ENCODE peak calls at places on chromosomes 2 and 18, in ten cellular contexts. One of them, this sample, is unnamed.

GRCh38 chr2:2192385-2192957 is 138.6 kb downstream of the MYT1L start:
- DNase-seq in ELR: no peak
- DNase-seq in osteocyte: no peak
- DNase-seq in left colon: no peak
- DNase-seq in CD14-positive monocyte: no peak
- DNase-seq in left cardiac atrium: no peak
- DNase-seq in CD4-positive, alpha-beta T cell: no peak
- DNase-seq in CD8-positive, alpha-beta T cell: no peak
- DNase-seq in Caki2: no peak
- DNase-seq in EL: no peak
- DNase-seq in this sample: no peak

GRCh38 chr2:56314809-56315208 is 131.0 kb downstream of the CCDC85A start:
- DNase-seq in ELR: no peak
- DNase-seq in osteocyte: no peak
- DNase-seq in left colon: no peak
- DNase-seq in CD14-positive monocyte: no peak
- DNase-seq in left cardiac atrium: no peak
- DNase-seq in CD4-positive, alpha-beta T cell: no peak
- DNase-seq in CD8-positive, alpha-beta T cell: no peak
- DNase-seq in Caki2: no peak
- DNase-seq in EL: no peak
- DNase-seq in this sample: no peak

GRCh38 chr2:71716697-71717624 is 263.6 kb downstream of the DYSF start:
- DNase-seq in ELR: peak; percentile 76
- DNase-seq in osteocyte: no peak
- DNase-seq in left colon: peak; percentile 41
- DNase-seq in CD14-positive monocyte: no peak
- DNase-seq in left cardiac atrium: peak; percentile 92
- DNase-seq in CD4-positive, alpha-beta T cell: no peak
- DNase-seq in CD8-positive, alpha-beta T cell: no peak
- DNase-seq in Caki2: no peak
- DNase-seq in EL: peak; percentile 88
- DNase-seq in this sample: peak; percentile 94

GRCh38 chr2:8567469-8568108 is 114.3 kb upstream of the ID2 start:
- DNase-seq in ELR: no peak
- DNase-seq in osteocyte: no peak
- DNase-seq in left colon: no peak
- DNase-seq in CD14-positive monocyte: peak; percentile 14
- DNase-seq in left cardiac atrium: no peak
- DNase-seq in CD4-positive, alpha-beta T cell: no peak
- DNase-seq in CD8-positive, alpha-beta T cell: no peak
- DNase-seq in Caki2: no peak
- DNase-seq in EL: no peak
- DNase-seq in this sample: no peak

GRCh38 chr2:33583194-33583938 is 15.7 kb downstream of the FAM98A start:
- DNase-seq in ELR: peak; percentile 63
- DNase-seq in osteocyte: no peak
- DNase-seq in left colon: peak; percentile 25
- DNase-seq in CD14-positive monocyte: no peak
- DNase-seq in left cardiac atrium: no peak
- DNase-seq in CD4-positive, alpha-beta T cell: peak; percentile 1
- DNase-seq in CD8-positive, alpha-beta T cell: peak; percentile 24
- DNase-seq in Caki2: peak; percentile 17
- DNase-seq in EL: peak; percentile 53
- DNase-seq in this sample: no peak

GRCh38 chr2:176647325-176648155 is 378.3 kb downstream of the MTX2 start:
- DNase-seq in ELR: no peak
- DNase-seq in osteocyte: no peak
- DNase-seq in left colon: no peak
- DNase-seq in CD14-positive monocyte: no peak
- DNase-seq in left cardiac atrium: no peak
- DNase-seq in CD4-positive, alpha-beta T cell: no peak
- DNase-seq in CD8-positive, alpha-beta T cell: no peak
- DNase-seq in Caki2: no peak
- DNase-seq in EL: no peak
- DNase-seq in this sample: no peak

GRCh38 chr2:135785032-135785431 is 43.4 kb downstream of the UBXN4 start:
- DNase-seq in ELR: peak; percentile 37
- DNase-seq in osteocyte: no peak
- DNase-seq in left colon: no peak
- DNase-seq in CD14-positive monocyte: no peak
- DNase-seq in left cardiac atrium: no peak
- DNase-seq in CD4-positive, alpha-beta T cell: no peak
- DNase-seq in CD8-positive, alpha-beta T cell: no peak
- DNase-seq in Caki2: no peak
- DNase-seq in EL: no peak
- DNase-seq in this sample: no peak

GRCh38 chr18:46155652-46156051 is 51.5 kb downstream of the HAUS1 start:
- DNase-seq in ELR: peak; percentile 93
- DNase-seq in osteocyte: no peak
- DNase-seq in left colon: no peak
- DNase-seq in CD14-positive monocyte: no peak
- DNase-seq in left cardiac atrium: no peak
- DNase-seq in CD4-positive, alpha-beta T cell: peak; percentile 8
- DNase-seq in CD8-positive, alpha-beta T cell: peak; percentile 40
- DNase-seq in Caki2: peak; percentile 66
- DNase-seq in EL: peak; percentile 96
- DNase-seq in this sample: no peak

GRCh38 chr2:1594281-1595171 is 149.8 kb downstream of the PXDN start:
- DNase-seq in ELR: no peak
- DNase-seq in osteocyte: no peak
- DNase-seq in left colon: no peak
- DNase-seq in CD14-positive monocyte: peak; percentile 42
- DNase-seq in left cardiac atrium: peak; percentile 11
- DNase-seq in CD4-positive, alpha-beta T cell: no peak
- DNase-seq in CD8-positive, alpha-beta T cell: no peak
- DNase-seq in Caki2: no peak
- DNase-seq in EL: no peak
- DNase-seq in this sample: no peak

GRCh38 chr2:219783551-219783950 is 156.1 kb downstream of the SLC4A3 start:
- DNase-seq in ELR: no peak
- DNase-seq in osteocyte: no peak
- DNase-seq in left colon: no peak
- DNase-seq in CD14-positive monocyte: no peak
- DNase-seq in left cardiac atrium: no peak
- DNase-seq in CD4-positive, alpha-beta T cell: no peak
- DNase-seq in CD8-positive, alpha-beta T cell: no peak
- DNase-seq in Caki2: no peak
- DNase-seq in EL: peak; percentile 14
- DNase-seq in this sample: no peak

GRCh38 chr2:166942377-166942776 is 54.1 kb downstream of the XIRP2 start:
- DNase-seq in ELR: no peak
- DNase-seq in osteocyte: no peak
- DNase-seq in left colon: no peak
- DNase-seq in CD14-positive monocyte: no peak
- DNase-seq in left cardiac atrium: no peak
- DNase-seq in CD4-positive, alpha-beta T cell: no peak
- DNase-seq in CD8-positive, alpha-beta T cell: no peak
- DNase-seq in Caki2: no peak
- DNase-seq in EL: no peak
- DNase-seq in this sample: no peak

GRCh38 chr2:17851731-17852585 is 26.5 kb upstream of the KCNS3 start:
- DNase-seq in ELR: peak; percentile 71
- DNase-seq in osteocyte: no peak
- DNase-seq in left colon: peak; percentile 48
- DNase-seq in CD14-positive monocyte: no peak
- DNase-seq in left cardiac atrium: peak; percentile 47
- DNase-seq in CD4-positive, alpha-beta T cell: no peak
- DNase-seq in CD8-positive, alpha-beta T cell: no peak
- DNase-seq in Caki2: peak; percentile 47
- DNase-seq in EL: peak; percentile 65
- DNase-seq in this sample: peak; percentile 46

GRCh38 chr2:8626572-8626971 is 55.3 kb upstream of the ID2 start:
- DNase-seq in ELR: no peak
- DNase-seq in osteocyte: no peak
- DNase-seq in left colon: peak; percentile 24
- DNase-seq in CD14-positive monocyte: no peak
- DNase-seq in left cardiac atrium: no peak
- DNase-seq in CD4-positive, alpha-beta T cell: no peak
- DNase-seq in CD8-positive, alpha-beta T cell: no peak
- DNase-seq in Caki2: no peak
- DNase-seq in EL: no peak
- DNase-seq in this sample: no peak

GRCh38 chr2:44566059-44566458 is 204.3 kb downstream of the CAMKMT start:
- DNase-seq in ELR: no peak
- DNase-seq in osteocyte: no peak
- DNase-seq in left colon: no peak
- DNase-seq in CD14-positive monocyte: no peak
- DNase-seq in left cardiac atrium: no peak
- DNase-seq in CD4-positive, alpha-beta T cell: no peak
- DNase-seq in CD8-positive, alpha-beta T cell: no peak
- DNase-seq in Caki2: no peak
- DNase-seq in EL: no peak
- DNase-seq in this sample: no peak

GRCh38 chr2:15041429-15041837 is 408.9 kb downstream of the LRATD1 start:
- DNase-seq in ELR: no peak
- DNase-seq in osteocyte: no peak
- DNase-seq in left colon: no peak
- DNase-seq in CD14-positive monocyte: no peak
- DNase-seq in left cardiac atrium: no peak
- DNase-seq in CD4-positive, alpha-beta T cell: no peak
- DNase-seq in CD8-positive, alpha-beta T cell: no peak
- DNase-seq in Caki2: no peak
- DNase-seq in EL: no peak
- DNase-seq in this sample: peak; percentile 40

GRCh38 chr2:148549001-148549400 is 95.5 kb upstream of the EPC2 start:
- DNase-seq in ELR: no peak
- DNase-seq in osteocyte: no peak
- DNase-seq in left colon: no peak
- DNase-seq in CD14-positive monocyte: no peak
- DNase-seq in left cardiac atrium: no peak
- DNase-seq in CD4-positive, alpha-beta T cell: no peak
- DNase-seq in CD8-positive, alpha-beta T cell: no peak
- DNase-seq in Caki2: no peak
- DNase-seq in EL: no peak
- DNase-seq in this sample: no peak

GRCh38 chr2:223214721-223215120 is 162.7 kb downstream of the KCNE4 start:
- DNase-seq in ELR: no peak
- DNase-seq in osteocyte: no peak
- DNase-seq in left colon: no peak
- DNase-seq in CD14-positive monocyte: no peak
- DNase-seq in left cardiac atrium: no peak
- DNase-seq in CD4-positive, alpha-beta T cell: no peak
- DNase-seq in CD8-positive, alpha-beta T cell: no peak
- DNase-seq in Caki2: no peak
- DNase-seq in EL: no peak
- DNase-seq in this sample: no peak

GRCh38 chr2:120860579-120860922 is 124.9 kb downstream of the GLI2 start:
- DNase-seq in ELR: no peak
- DNase-seq in osteocyte: no peak
- DNase-seq in left colon: no peak
- DNase-seq in CD14-positive monocyte: no peak
- DNase-seq in left cardiac atrium: no peak
- DNase-seq in CD4-positive, alpha-beta T cell: no peak
- DNase-seq in CD8-positive, alpha-beta T cell: no peak
- DNase-seq in Caki2: no peak
- DNase-seq in EL: no peak
- DNase-seq in this sample: no peak

GRCh38 chr18:55586841-55587240 is 1.2 kb downstream of the TCF4 start:
- DNase-seq in ELR: peak; percentile 59
- DNase-seq in osteocyte: no peak
- DNase-seq in left colon: no peak
- DNase-seq in CD14-positive monocyte: no peak
- DNase-seq in left cardiac atrium: no peak
- DNase-seq in CD4-positive, alpha-beta T cell: no peak
- DNase-seq in CD8-positive, alpha-beta T cell: no peak
- DNase-seq in Caki2: no peak
- DNase-seq in EL: peak; percentile 45
- DNase-seq in this sample: no peak

GRCh38 chr2:203327582-203327917 is 644 bp upstream of the ABI2 start:
- DNase-seq in ELR: no peak
- DNase-seq in osteocyte: no peak
- DNase-seq in left colon: no peak
- DNase-seq in CD14-positive monocyte: no peak
- DNase-seq in left cardiac atrium: no peak
- DNase-seq in CD4-positive, alpha-beta T cell: no peak
- DNase-seq in CD8-positive, alpha-beta T cell: no peak
- DNase-seq in Caki2: no peak
- DNase-seq in EL: no peak
- DNase-seq in this sample: no peak

GRCh38 chr18:45050712-45051639 is 370.3 kb downstream of the SETBP1 start:
- DNase-seq in ELR: peak; percentile 66
- DNase-seq in osteocyte: no peak
- DNase-seq in left colon: no peak
- DNase-seq in CD14-positive monocyte: no peak
- DNase-seq in left cardiac atrium: no peak
- DNase-seq in CD4-positive, alpha-beta T cell: no peak
- DNase-seq in CD8-positive, alpha-beta T cell: no peak
- DNase-seq in Caki2: peak; percentile 58
- DNase-seq in EL: peak; percentile 83
- DNase-seq in this sample: no peak

GRCh38 chr2:74867841-74868658 is 34.1 kb downstream of the HK2 start:
- DNase-seq in ELR: peak; percentile 74
- DNase-seq in osteocyte: peak; percentile 91
- DNase-seq in left colon: no peak
- DNase-seq in CD14-positive monocyte: peak; percentile 27
- DNase-seq in left cardiac atrium: no peak
- DNase-seq in CD4-positive, alpha-beta T cell: no peak
- DNase-seq in CD8-positive, alpha-beta T cell: no peak
- DNase-seq in Caki2: peak; percentile 90
- DNase-seq in EL: peak; percentile 91
- DNase-seq in this sample: no peak

GRCh38 chr2:234191819-234192407 is 141.4 kb downstream of the SPP2 start:
- DNase-seq in ELR: peak; percentile 39
- DNase-seq in osteocyte: no peak
- DNase-seq in left colon: no peak
- DNase-seq in CD14-positive monocyte: no peak
- DNase-seq in left cardiac atrium: no peak
- DNase-seq in CD4-positive, alpha-beta T cell: no peak
- DNase-seq in CD8-positive, alpha-beta T cell: no peak
- DNase-seq in Caki2: peak; percentile 79
- DNase-seq in EL: peak; percentile 17
- DNase-seq in this sample: no peak

GRCh38 chr2:191049728-191050639 is 36.0 kb upstream of the STAT1 start:
- DNase-seq in ELR: peak; percentile 68
- DNase-seq in osteocyte: no peak
- DNase-seq in left colon: no peak
- DNase-seq in CD14-positive monocyte: no peak
- DNase-seq in left cardiac atrium: no peak
- DNase-seq in CD4-positive, alpha-beta T cell: no peak
- DNase-seq in CD8-positive, alpha-beta T cell: no peak
- DNase-seq in Caki2: peak; percentile 97
- DNase-seq in EL: peak; percentile 91
- DNase-seq in this sample: no peak

GRCh38 chr2:241154915-241155314 is 4.6 kb downstream of the PPP1R7 start:
- DNase-seq in ELR: no peak
- DNase-seq in osteocyte: no peak
- DNase-seq in left colon: no peak
- DNase-seq in CD14-positive monocyte: no peak
- DNase-seq in left cardiac atrium: no peak
- DNase-seq in CD4-positive, alpha-beta T cell: no peak
- DNase-seq in CD8-positive, alpha-beta T cell: no peak
- DNase-seq in Caki2: no peak
- DNase-seq in EL: no peak
- DNase-seq in this sample: no peak

GRCh38 chr2:43100883-43101662 is 125.3 kb downstream of the ZFP36L2 start:
- DNase-seq in ELR: no peak
- DNase-seq in osteocyte: no peak
- DNase-seq in left colon: no peak
- DNase-seq in CD14-positive monocyte: peak; percentile 34
- DNase-seq in left cardiac atrium: peak; percentile 76
- DNase-seq in CD4-positive, alpha-beta T cell: no peak
- DNase-seq in CD8-positive, alpha-beta T cell: no peak
- DNase-seq in Caki2: no peak
- DNase-seq in EL: no peak
- DNase-seq in this sample: peak; percentile 79

GRCh38 chr2:222561151-222561550 is 94.7 kb downstream of the FARSB start:
- DNase-seq in ELR: no peak
- DNase-seq in osteocyte: no peak
- DNase-seq in left colon: no peak
- DNase-seq in CD14-positive monocyte: no peak
- DNase-seq in left cardiac atrium: no peak
- DNase-seq in CD4-positive, alpha-beta T cell: no peak
- DNase-seq in CD8-positive, alpha-beta T cell: no peak
- DNase-seq in Caki2: no peak
- DNase-seq in EL: no peak
- DNase-seq in this sample: no peak

GRCh38 chr2:226478121-226478809 is 321.4 kb downstream of the IRS1 start:
- DNase-seq in ELR: peak; percentile 96
- DNase-seq in osteocyte: no peak
- DNase-seq in left colon: no peak
- DNase-seq in CD14-positive monocyte: no peak
- DNase-seq in left cardiac atrium: peak; percentile 61
- DNase-seq in CD4-positive, alpha-beta T cell: no peak
- DNase-seq in CD8-positive, alpha-beta T cell: no peak
- DNase-seq in Caki2: peak; percentile 92
- DNase-seq in EL: peak; percentile 98
- DNase-seq in this sample: peak; percentile 42

This sample was measured in Right ventricle myocardium superior.